ENCODE peak calls at places on chromosomes 11 and 22, in four cellular contexts. A, X, V and W are unnamed samples.
A peak's percentile ranks its signal among the peaks of the same experiment; 100 is the strongest.

GRCh38 chr11:15175780-15176179 is 61.1 kb downstream of the INSC start:
- DNase-seq in A (no peak), X (no peak), V (no peak), W (no peak)

GRCh38 chr22:35335936-35336781 is 36.5 kb downstream of the TOM1 start:
- DNase-seq in A (no peak), X (no peak), V (no peak), W (no peak)

GRCh38 chr22:26322179-26322905 is 106.7 kb upstream of the ASPHD2 start:
- DNase-seq in A (no peak), X (no peak), V (no peak), W (peak; percentile 43)

GRCh38 chr11:109696191-109696897 is 274.4 kb downstream of the C11orf87 start:
- DNase-seq in A (no peak), X (no peak), V (no peak), W (no peak)

GRCh38 chr11:13718394-13718793 is 49.9 kb downstream of the FAR1 start:
- DNase-seq in A (no peak), X (no peak), V (no peak), W (no peak)

GRCh38 chr22:50227588-50228215 is 17.1 kb downstream of the TUBGCP6 start:
- DNase-seq in A (no peak), X (no peak), V (peak; percentile 38), W (no peak)

GRCh38 chr22:30876925-30877553 is 91.5 kb downstream of the MORC2 start:
- DNase-seq in A (no peak), X (no peak), V (peak; percentile 14), W (no peak)

GRCh38 chr11:112570335-112570734 is 309.7 kb upstream of the PLET1 start:
- DNase-seq in A (no peak), X (no peak), V (no peak), W (no peak)

GRCh38 chr11:69854719-69855118 is 35.5 kb upstream of the FGF3 start:
- DNase-seq in A (no peak), X (no peak), V (no peak), W (peak; percentile 60)

GRCh38 chr22:46577361-46578249 is 40.2 kb upstream of the CELSR1 start:
- DNase-seq in A (peak; percentile 19), X (no peak), V (peak; percentile 60), W (no peak)

GRCh38 chr11:66264893-66265292 is 3.5 kb upstream of the RAB1B start:
- DNase-seq in A (no peak), X (no peak), V (no peak), W (no peak)

GRCh38 chr11:31655483-31655882 is 145.9 kb downstream of the ELP4 start:
- DNase-seq in A (no peak), X (no peak), V (no peak), W (no peak)

GRCh38 chr11:77174559-77174958 is 46.5 kb downstream of the MYO7A start:
- DNase-seq in A (no peak), X (peak; percentile 94), V (peak; percentile 40), W (no peak)

GRCh38 chr11:1397862-1398505 is 8.2 kb downstream of the BRSK2 start:
- DNase-seq in A (no peak), X (no peak), V (no peak), W (no peak)